ENCODE peak calls at places on chromosomes 4 and X, in four cellular contexts. F is astrocyte of the spinal cord; C is activated T-cell treated with anti-CD3 and anti-CD28 coated beads for 1 hour; D is activated naive CD4-positive, alpha-beta T cell treated with anti-CD3 and anti-CD28 coated beads for 36 hours. S is an unnamed sample.
A peak's percentile ranks its signal among the peaks of the same experiment; 100 is the strongest.

GRCh38 chrX:65697915-65698796 is 30.7 kb downstream of the MSN start:
- DNase-seq in F (no peak), C (peak; percentile 53), D (peak; percentile 82), S (peak; percentile 67)

GRCh38 chrX:34810911-34811310 is 131.7 kb upstream of the FAM47B start:
- DNase-seq in F (peak; percentile 8), C (no peak), D (no peak), S (no peak)

GRCh38 chr4:112252234-112252633 is 20.6 kb downstream of the AP1AR start:
- DNase-seq in F (no peak), C (no peak), D (no peak), S (no peak)

GRCh38 chr4:169152899-169153298 is 117.9 kb downstream of the SH3RF1 start:
- DNase-seq in F (no peak), C (no peak), D (no peak), S (no peak)

GRCh38 chr4:126582737-126583136 is 1050.0 kb upstream of the INTU start:
- DNase-seq in F (no peak), C (no peak), D (no peak), S (peak; percentile 13)

GRCh38 chrX:136196691-136197155 is 49.4 kb downstream of the FHL1 start:
- DNase-seq in F (no peak), C (no peak), D (no peak), S (no peak)

GRCh38 chr4:22190855-22191254 is 242.3 kb upstream of the KCNIP4 start:
- DNase-seq in F (peak; percentile 89), C (no peak), D (no peak), S (peak; percentile 53)

GRCh38 chr4:118941149-118941548 is 52.5 kb downstream of the SYNPO2 start:
- DNase-seq in F (no peak), C (no peak), D (no peak), S (peak; percentile 78)

GRCh38 chr4:28421221-28421620 is 1560.6 kb downstream of the STIM2 start:
- DNase-seq in F (no peak), C (no peak), D (no peak), S (no peak)

GRCh38 chr4:18025263-18025662 is 3.7 kb upstream of the LCORL start:
- DNase-seq in F (no peak), C (no peak), D (no peak), S (no peak)

S was measured in mesenchymal stem cell.